ENCODE peak calls at places on chromosomes 13 and 19, in eight cellular contexts. D, L, P, W, G, U, I and Z are unnamed samples.

GRCh38 chr13:66407159-66407558 is 823.0 kb downstream of the PCDH9 start:
- DNase-seq in D (no peak), L (no peak), P (no peak), W (no peak), G (no peak), U (no peak), I (no peak), Z (no peak)

GRCh38 chr19:54188224-54188871 is 1.0 kb downstream of the MBOAT7 start:
- DNase-seq in D (peak), L (no peak), P (no peak), W (no peak), G (no peak), U (no peak), I (no peak), Z (peak)

GRCh38 chr13:82803341-82803740 is 1078.9 kb downstream of the SLITRK1 start:
- DNase-seq in D (no peak), L (no peak), P (no peak), W (no peak), G (no peak), U (no peak), I (no peak), Z (peak)

GRCh38 chr13:113920173-113920572 is 53.7 kb downstream of the C13orf46 start:
- DNase-seq in D (no peak), L (no peak), P (no peak), W (no peak), G (no peak), U (no peak), I (no peak), Z (no peak)

GRCh38 chr19:42152285-42152684 is 20.0 kb upstream of the POU2F2 start:
- DNase-seq in D (no peak), L (no peak), P (no peak), W (no peak), G (no peak), U (no peak), I (no peak), Z (no peak)

GRCh38 chr13:59394526-59394925 is 769.2 kb downstream of the DIAPH3 start:
- DNase-seq in D (no peak), L (no peak), P (no peak), W (no peak), G (no peak), U (no peak), I (no peak), Z (no peak)

GRCh38 chr19:10532457-10532856 is 11.2 kb upstream of the ATG4D start:
- DNase-seq in D (no peak), L (no peak), P (no peak), W (no peak), G (no peak), U (no peak), I (no peak), Z (no peak)

GRCh38 chr13:48402325-48402962 is 10.5 kb downstream of the LPAR6 start:
- DNase-seq in D (no peak), L (no peak), P (no peak), W (no peak), G (no peak), U (no peak), I (no peak), Z (no peak)

GRCh38 chr13:43054803-43055802 is 31.7 kb downstream of the DNAJC15 start:
- DNase-seq in D (peak), L (peak), P (no peak), W (no peak), G (no peak), U (no peak), I (no peak), Z (peak)

GRCh38 chr13:65603160-65603559 is 1627.0 kb downstream of the PCDH9 start:
- DNase-seq in D (no peak), L (no peak), P (no peak), W (no peak), G (no peak), U (no peak), I (no peak), Z (no peak)

GRCh38 chr19:35388277-35389054 is 17.6 kb downstream of the GPR42 start:
- DNase-seq in D (no peak), L (no peak), P (no peak), W (no peak), G (no peak), U (no peak), I (no peak), Z (no peak)

GRCh38 chr19:40671404-40671803 is 19.0 kb downstream of the NUMBL start:
- DNase-seq in D (no peak), L (no peak), P (no peak), W (no peak), G (no peak), U (no peak), I (peak), Z (no peak)